ENCODE peak calls at places on chromosomes 13 and 19, in eight cellular contexts. U, D, J, L, P, X, T and B are unnamed samples.
A peak's percentile ranks its signal among the peaks of the same experiment; 100 is the strongest.

GRCh38 chr19:42352216-42352892 is 26.9 kb downstream of the MEGF8 start:
- DNase-seq in D (no peak), J (no peak), P (peak; percentile 8), T (no peak), X (no peak), U (no peak), L (no peak), B (no peak)

GRCh38 chr13:38519229-38519910 is 167.5 kb upstream of the FREM2 start:
- DNase-seq in L (no peak), U (no peak), T (no peak), J (no peak), P (no peak), D (no peak), X (no peak), B (no peak)

GRCh38 chr19:419721-420515 is 11.0 kb upstream of the C2CD4C start:
- DNase-seq in J (no peak), P (no peak), T (no peak), X (no peak), U (no peak), L (no peak), D (no peak), B (no peak)

GRCh38 chr19:34254552-34255432 is at the start of gene GARRE1:
- DNase-seq in U (peak; percentile 25), D (peak; percentile 94), J (peak; percentile 50), T (no peak), L (no peak), P (peak; percentile 24), X (peak; percentile 55), B (no peak)

GRCh38 chr13:98909016-98909415 is 68.8 kb downstream of the DOCK9 start:
- DNase-seq in U (no peak), L (no peak), T (no peak), J (no peak), X (no peak), P (peak; percentile 14), D (no peak), B (no peak)

GRCh38 chr13:46475586-46475991 is 77.4 kb upstream of the LRCH1 start:
- DNase-seq in U (no peak), T (no peak), P (no peak), D (no peak), L (no peak), X (no peak), J (no peak), B (peak; percentile 32)

GRCh38 chr13:97199451-97199850 is 22.7 kb upstream of the MBNL2 start:
- DNase-seq in U (no peak), P (no peak), D (no peak), T (no peak), J (no peak), L (no peak), X (no peak), B (no peak)

GRCh38 chr13:21297452-21297851 is 121.0 kb downstream of the MRPL57 start:
- DNase-seq in U (no peak), L (no peak), P (no peak), T (no peak), X (no peak), D (no peak), J (no peak), B (no peak)

GRCh38 chr19:800360-801029 is 3.2 kb downstream of the PTBP1 start:
- DNase-seq in J (peak; percentile 82), P (no peak), X (no peak), U (no peak), T (no peak), D (peak; percentile 36), L (no peak), B (peak; percentile 49)

GRCh38 chr19:29535984-29536508 is 10.3 kb downstream of the VSTM2B start:
- DNase-seq in X (no peak), L (no peak), P (no peak), T (no peak), D (no peak), U (no peak), J (peak; percentile 17), B (no peak)

GRCh38 chr13:23797276-23797903 is 91.8 kb downstream of the MIPEP start:
- DNase-seq in D (no peak), X (no peak), U (no peak), J (no peak), T (no peak), P (no peak), L (no peak), B (no peak)

GRCh38 chr19:42274065-42274682 is 5.1 kb downstream of the CIC start:
- DNase-seq in D (no peak), X (peak; percentile 14), T (no peak), L (no peak), P (no peak), U (no peak), J (no peak), B (no peak)

GRCh38 chr19:41351339-41352245 is 2.1 kb downstream of the TGFB1 start:
- DNase-seq in T (peak; percentile 67), J (peak; percentile 66), D (peak; percentile 75), L (no peak), P (peak; percentile 42), X (peak; percentile 92), U (no peak), B (peak; percentile 46)

GRCh38 chr13:78603240-78603947 is at the start of gene POU4F1:
- DNase-seq in X (peak; percentile 26), P (peak; percentile 11), U (peak; percentile 65), D (peak; percentile 74), T (no peak), L (no peak), J (no peak), B (no peak)

GRCh38 chr13:32385369-32385768 is 42.6 kb downstream of the N4BP2L1 start:
- DNase-seq in T (no peak), L (no peak), U (no peak), D (no peak), X (no peak), P (no peak), J (no peak), B (no peak)

GRCh38 chr19:1923319-1923718 is 17.7 kb upstream of the CSNK1G2 start:
- DNase-seq in X (no peak), U (no peak), D (no peak), P (no peak), T (no peak), L (no peak), J (no peak), B (no peak)

GRCh38 chr13:77019756-77020155 is 7.2 kb downstream of the FBXL3 start:
- DNase-seq in D (no peak), J (no peak), L (no peak), X (no peak), U (no peak), T (no peak), P (no peak), B (no peak)

GRCh38 chr13:65783383-65783782 is 1446.8 kb downstream of the PCDH9 start:
- DNase-seq in P (no peak), X (no peak), D (no peak), L (no peak), J (no peak), U (no peak), T (no peak), B (no peak)

GRCh38 chr19:38617764-38618589 is at the start of gene MAP4K1:
- DNase-seq in D (no peak), T (no peak), J (no peak), L (no peak), P (no peak), U (no peak), X (peak; percentile 51), B (no peak)

GRCh38 chr19:55606471-55606787 is 982 bp downstream of the ZNF865 start:
- DNase-seq in U (no peak), D (no peak), J (no peak), T (no peak), X (no peak), L (no peak), P (no peak), B (no peak)
- TF ChIP-seq CTCF in U (no peak), D (no peak), J (no peak), T (no peak), X (peak; percentile 16), L (no peak), P (no peak), B (no peak)

GRCh38 chr13:61277877-61278276 is 137.8 kb downstream of the PCDH20 start:
- DNase-seq in J (no peak), P (no peak), U (no peak), X (no peak), L (no peak), D (no peak), T (no peak), B (no peak)

GRCh38 chr13:61275251-61275650 is 140.4 kb downstream of the PCDH20 start:
- DNase-seq in U (no peak), L (no peak), T (no peak), J (no peak), D (no peak), X (no peak), P (no peak), B (no peak)

GRCh38 chr13:61276401-61276800 is 139.2 kb downstream of the PCDH20 start:
- DNase-seq in X (no peak), L (no peak), J (no peak), D (no peak), P (no peak), U (no peak), T (no peak), B (no peak)

GRCh38 chr13:61277088-61277487 is 138.6 kb downstream of the PCDH20 start:
- DNase-seq in U (no peak), J (no peak), P (no peak), T (no peak), L (no peak), X (no peak), D (no peak), B (no peak)

GRCh38 chr13:61275740-61276139 is 139.9 kb downstream of the PCDH20 start:
- DNase-seq in P (no peak), L (no peak), D (no peak), T (no peak), U (no peak), J (no peak), X (no peak), B (no peak)
- TF ChIP-seq CTCF in P (no peak), L (no peak), D (no peak), T (no peak), U (no peak), J (no peak), X (no peak), B (no peak)

GRCh38 chr19:45206328-45206727 is 27.7 kb downstream of the BLOC1S3 start:
- DNase-seq in X (no peak), D (no peak), P (no peak), L (no peak), T (no peak), U (no peak), J (no peak), B (no peak)

GRCh38 chr19:45195764-45196163 is 17.2 kb downstream of the BLOC1S3 start:
- DNase-seq in U (no peak), J (no peak), D (peak; percentile 19), L (no peak), P (peak; percentile 60), X (no peak), T (no peak), B (no peak)

GRCh38 chr19:45205810-45206209 is 27.2 kb downstream of the BLOC1S3 start:
- DNase-seq in X (no peak), P (no peak), L (no peak), J (no peak), T (no peak), U (no peak), D (no peak), B (no peak)

GRCh38 chr19:45202637-45203036 is 24.1 kb downstream of the BLOC1S3 start:
- DNase-seq in D (no peak), U (no peak), P (no peak), L (no peak), J (no peak), T (no peak), X (no peak), B (no peak)

GRCh38 chr19:45200614-45201013 is 22.0 kb downstream of the BLOC1S3 start:
- DNase-seq in T (no peak), P (peak; percentile 57), X (no peak), J (no peak), L (no peak), U (no peak), D (peak; percentile 59), B (no peak)
- TF ChIP-seq CTCF in T (no peak), P (peak; percentile 53), X (no peak), J (peak; percentile 36), L (no peak), U (peak; percentile 41), D (no peak), B (no peak)

GRCh38 chr19:4647676-4648644 is 8.6 kb downstream of the TNFAIP8L1 start:
- DNase-seq in U (no peak), X (no peak), P (no peak), J (peak; percentile 61), D (no peak), L (no peak), T (no peak), B (no peak)
- TF ChIP-seq CTCF in U (no peak), X (no peak), P (no peak), J (no peak), D (no peak), L (no peak), T (no peak), B (no peak)